ENCODE peak calls at places on chromosomes 16 and 17, in seven cellular contexts. X is progenitor cell of endocrine pancreas; H is activated CD4-positive, alpha-beta T cell treated with anti-CD3 and anti-CD28 coated beads for 48 hours; F is hypothalamus; T is heart right ventricle; V is T-helper 2 cell; Y is EH. P is an unnamed sample.

GRCh38 chr16:11085025-11085485 is 140.7 kb downstream of the CLEC16A start:
- DNase-seq in X (no peak), H (no peak), F (no peak), T (no peak), V (no peak), Y (peak), P (no peak)

GRCh38 chr16:65024649-65025243 is 97.1 kb downstream of the CDH11 start:
- DNase-seq in X (no peak), H (no peak), F (no peak), T (no peak), V (no peak), Y (peak), P (no peak)

GRCh38 chr17:41739661-41740352 is 5.4 kb upstream of the HAP1 start:
- DNase-seq in X (no peak), H (no peak), F (no peak), T (no peak), V (no peak), Y (peak), P (no peak)

GRCh38 chr16:29900888-29901606 is 759 bp downstream of the ASPHD1 start:
- DNase-seq in X (no peak), H (no peak), F (no peak), T (no peak), V (no peak), Y (peak), P (no peak)

GRCh38 chr16:12750554-12750918 is 53.2 kb downstream of the CPPED1 start:
- DNase-seq in X (no peak), H (peak), F (no peak), T (no peak), V (no peak), Y (no peak), P (no peak)

GRCh38 chr17:42139093-42139492 is 15.7 kb downstream of the RAB5C start:
- DNase-seq in X (no peak), H (no peak), F (no peak), T (no peak), V (no peak), Y (no peak), P (no peak)

GRCh38 chr17:17781591-17782424 is 55.0 kb downstream of the SREBF1 start:
- DNase-seq in X (peak), H (peak), F (peak), T (peak), V (peak), Y (peak), P (peak)

GRCh38 chr16:9091867-9092281 is 430 bp downstream of the HAPSTR1 start:
- DNase-seq in X (peak), H (peak), F (no peak), T (no peak), V (peak), Y (peak), P (peak)

GRCh38 chr17:45382226-45382625 is 50.4 kb downstream of the ARHGAP27 start:
- DNase-seq in X (no peak), H (no peak), F (no peak), T (no peak), V (no peak), Y (peak), P (no peak)

GRCh38 chr16:23082161-23082788 is 67.0 kb downstream of the USP31 start:
- DNase-seq in X (no peak), H (no peak), F (no peak), T (no peak), V (no peak), Y (no peak), P (no peak)

GRCh38 chr16:67177743-67178699 is 5.7 kb downstream of the MATCAP1 start:
- DNase-seq in X (peak), H (peak), F (no peak), T (peak), V (peak), Y (peak), P (peak)

GRCh38 chr16:53129281-53130192 is 74.7 kb downstream of the CHD9 start:
- DNase-seq in X (peak), H (no peak), F (no peak), T (no peak), V (no peak), Y (peak), P (peak)

GRCh38 chr17:55451203-55451641 is 29.6 kb upstream of the MMD start:
- DNase-seq in X (no peak), H (no peak), F (no peak), T (no peak), V (no peak), Y (peak), P (no peak)

GRCh38 chr17:76727745-76728456 is 1.3 kb downstream of the METTL23 start:
- DNase-seq in X (no peak), H (peak), F (no peak), T (no peak), V (no peak), Y (peak), P (no peak)

GRCh38 chr16:12092347-12092882 is 115.9 kb downstream of the SNX29 start:
- DNase-seq in X (no peak), H (no peak), F (no peak), T (no peak), V (no peak), Y (peak), P (no peak)

GRCh38 chr16:78962457-78962929 is 638.0 kb downstream of the MAF start:
- DNase-seq in X (no peak), H (no peak), F (no peak), T (no peak), V (no peak), Y (no peak), P (no peak)

P was measured in colonic mucosa.